ENCODE peak calls at places on chromosomes 11 and 22, in ten cellular contexts. A is ovary; H is GM12892; R is activated CD8-positive, alpha-beta memory T cell treated with anti-CD3 and anti-CD28 coated beads for 4 hours; E is sciatic nerve; J is IMR-90; Q is WERI-Rb-1; W is HCEC 1CT; C is KBM-7; N is activated CD4-positive, alpha-beta T cell treated with anti-CD3 and anti-CD28 coated beads, Interleukin-2, amount 50 U/mL, for 48 hours. I is an unnamed sample.

GRCh38 chr22:41979423-41980250 is 10.4 kb downstream of the SEPTIN3 start:
- DNase-seq in A (no peak), H (no peak), R (no peak), E (no peak), J (no peak), Q (no peak), W (no peak), C (no peak), N (no peak), I (no peak)

GRCh38 chr22:48756146-48757111 is 1071.2 kb downstream of the BRD1 start:
- DNase-seq in A (peak), H (no peak), R (no peak), E (peak), J (no peak), Q (no peak), W (no peak), C (no peak), N (no peak), I (no peak)

GRCh38 chr11:57779275-57779674 is 17.7 kb downstream of the CTNND1 start:
- DNase-seq in A (no peak), H (no peak), R (no peak), E (no peak), J (peak), Q (no peak), W (no peak), C (no peak), N (no peak), I (no peak)

GRCh38 chr11:120056301-120057027 is 81.4 kb downstream of the TRIM29 start:
- DNase-seq in A (no peak), H (no peak), R (no peak), E (no peak), J (no peak), Q (no peak), W (no peak), C (no peak), N (no peak), I (no peak)

GRCh38 chr11:110198031-110198729 is 98.2 kb downstream of the RDX start:
- DNase-seq in A (no peak), H (no peak), R (no peak), E (no peak), J (peak), Q (no peak), W (peak), C (no peak), N (no peak), I (no peak)

GRCh38 chr11:9762531-9762930 is 98.7 kb downstream of the SWAP70 start:
- DNase-seq in A (no peak), H (no peak), R (no peak), E (no peak), J (no peak), Q (no peak), W (no peak), C (no peak), N (no peak), I (no peak)

GRCh38 chr11:35943761-35944502 is at the start of gene LDLRAD3:
- DNase-seq in A (peak), H (peak), R (no peak), E (peak), J (peak), Q (peak), W (peak), C (peak), N (peak), I (peak)

GRCh38 chr11:61071208-61071681 is 31.0 kb upstream of the CD5 start:
- DNase-seq in A (no peak), H (peak), R (peak), E (peak), J (no peak), Q (no peak), W (no peak), C (no peak), N (peak), I (no peak)

GRCh38 chr22:28034760-28035401 is 115.8 kb upstream of the PITPNB start:
- DNase-seq in A (peak), H (no peak), R (no peak), E (peak), J (peak), Q (no peak), W (peak), C (peak), N (no peak), I (peak)

GRCh38 chr11:126358763-126359160 is 3.3 kb downstream of the ST3GAL4 start:
- DNase-seq in A (no peak), H (no peak), R (no peak), E (no peak), J (no peak), Q (no peak), W (no peak), C (no peak), N (no peak), I (no peak)

GRCh38 chr11:11978792-11979486 is 29.5 kb downstream of the DKK3 start:
- DNase-seq in A (peak), H (no peak), R (no peak), E (no peak), J (peak), Q (no peak), W (peak), C (no peak), N (no peak), I (no peak)

GRCh38 chr11:128776434-128777284 is 82.8 kb downstream of the FLI1 start:
- DNase-seq in A (peak), H (peak), R (peak), E (peak), J (peak), Q (peak), W (no peak), C (no peak), N (peak), I (no peak)

GRCh38 chr22:27129266-27129665 is 471.9 kb downstream of the MIAT start:
- DNase-seq in A (no peak), H (no peak), R (no peak), E (no peak), J (peak), Q (no peak), W (peak), C (no peak), N (no peak), I (no peak)

GRCh38 chr11:68979931-68980775 is 633 bp downstream of the MRGPRD start:
- DNase-seq in A (no peak), H (no peak), R (no peak), E (peak), J (no peak), Q (no peak), W (no peak), C (no peak), N (no peak), I (no peak)

GRCh38 chr22:17944205-17944725 is 80.1 kb downstream of the MICAL3 start:
- DNase-seq in A (no peak), H (no peak), R (no peak), E (peak), J (no peak), Q (no peak), W (no peak), C (no peak), N (no peak), I (no peak)

GRCh38 chr11:94117871-94118270 is 10.8 kb upstream of the PANX1 start:
- DNase-seq in A (no peak), H (no peak), R (no peak), E (no peak), J (peak), Q (no peak), W (peak), C (no peak), N (no peak), I (no peak)

GRCh38 chr22:47335460-47335859 is 573.0 kb downstream of the TBC1D22A start:
- DNase-seq in A (no peak), H (no peak), R (no peak), E (no peak), J (no peak), Q (no peak), W (no peak), C (no peak), N (no peak), I (no peak)

GRCh38 chr11:27894552-27894951 is 194.3 kb upstream of the BDNF start:
- DNase-seq in A (no peak), H (no peak), R (no peak), E (no peak), J (no peak), Q (no peak), W (no peak), C (no peak), N (no peak), I (no peak)

I was measured in DMS79 treated with DMSO at 0.1 percent for 48 hours.